ENCODE peak calls at places on chromosomes 12 and 14, in four cellular contexts. One of them, this sample, is unnamed.

GRCh38 chr14:22852940-22853767 is 16.8 kb downstream of the MMP14 start:
- DNase-seq in Peyer's patch: peak
- DNase-seq in endodermal cell: peak
- DNase-seq in astrocyte: peak
- DNase-seq in this sample: peak

GRCh38 chr12:100573499-100574261 is at the start of gene GAS2L3:
- DNase-seq in Peyer's patch: peak
- DNase-seq in endodermal cell: peak
- DNase-seq in astrocyte: peak
- DNase-seq in this sample: peak

GRCh38 chr14:68934034-68934433 is 45.1 kb downstream of the ACTN1 start:
- DNase-seq in endodermal cell: no peak
- DNase-seq in Peyer's patch: no peak
- DNase-seq in astrocyte: no peak
- DNase-seq in this sample: no peak

GRCh38 chr14:70018713-70019201 is 139.5 kb downstream of the SMOC1 start:
- DNase-seq in astrocyte: no peak
- DNase-seq in Peyer's patch: peak
- DNase-seq in endodermal cell: no peak
- DNase-seq in this sample: no peak

GRCh38 chr14:61559641-61560201 is 135.6 kb upstream of the HIF1A start:
- DNase-seq in endodermal cell: no peak
- DNase-seq in Peyer's patch: peak
- DNase-seq in astrocyte: no peak
- DNase-seq in this sample: no peak

GRCh38 chr12:4037747-4038312 is 164.6 kb upstream of the PARP11 start:
- DNase-seq in Peyer's patch: peak
- DNase-seq in astrocyte: no peak
- DNase-seq in endodermal cell: peak
- DNase-seq in this sample: peak

GRCh38 chr12:121709478-121709890 is 3.1 kb upstream of the TMEM120B start:
- DNase-seq in astrocyte: peak
- DNase-seq in endodermal cell: peak
- DNase-seq in Peyer's patch: no peak
- DNase-seq in this sample: peak

GRCh38 chr12:126608607-126609175 is 1543.5 kb downstream of the AACS start:
- DNase-seq in endodermal cell: no peak
- DNase-seq in Peyer's patch: no peak
- DNase-seq in astrocyte: no peak
- DNase-seq in this sample: no peak

GRCh38 chr14:101876539-101876938 is 87.8 kb upstream of the DYNC1H1 start:
- DNase-seq in endodermal cell: no peak
- DNase-seq in astrocyte: no peak
- DNase-seq in Peyer's patch: peak
- DNase-seq in this sample: no peak

GRCh38 chr14:54901380-54902142 is 1.1 kb downstream of the GCH1 start:
- DNase-seq in astrocyte: no peak
- DNase-seq in Peyer's patch: peak
- DNase-seq in endodermal cell: no peak
- DNase-seq in this sample: no peak

GRCh38 chr12:94649349-94650142 is 811 bp downstream of the TMCC3 start:
- DNase-seq in endodermal cell: peak
- DNase-seq in Peyer's patch: peak
- DNase-seq in astrocyte: peak
- DNase-seq in this sample: peak

GRCh38 chr12:58139894-58140293 is 198.5 kb downstream of the ATP23 start:
- DNase-seq in Peyer's patch: no peak
- DNase-seq in astrocyte: no peak
- DNase-seq in endodermal cell: peak
- DNase-seq in this sample: no peak

GRCh38 chr14:71166434-71166833 is 259.2 kb downstream of the PCNX1 start:
- DNase-seq in astrocyte: peak
- DNase-seq in endodermal cell: peak
- DNase-seq in Peyer's patch: no peak
- DNase-seq in this sample: peak

GRCh38 chr14:22850944-22851790 is 14.8 kb downstream of the MMP14 start:
- DNase-seq in astrocyte: peak
- DNase-seq in endodermal cell: no peak
- DNase-seq in Peyer's patch: peak
- DNase-seq in this sample: peak

GRCh38 chr12:6627598-6627997 is 8.2 kb downstream of the LPAR5 start:
- DNase-seq in endodermal cell: peak
- DNase-seq in astrocyte: no peak
- DNase-seq in Peyer's patch: no peak
- DNase-seq in this sample: no peak

GRCh38 chr12:52243264-52243773 is 10.3 kb downstream of the KRT7 start:
- DNase-seq in astrocyte: peak
- DNase-seq in endodermal cell: no peak
- DNase-seq in Peyer's patch: no peak
- DNase-seq in this sample: no peak

GRCh38 chr14:68948686-68949085 is 30.4 kb downstream of the ACTN1 start:
- DNase-seq in endodermal cell: no peak
- DNase-seq in astrocyte: no peak
- DNase-seq in Peyer's patch: no peak
- DNase-seq in this sample: no peak

GRCh38 chr12:113318900-113319628 is 15.8 kb downstream of the SLC8B1 start:
- DNase-seq in Peyer's patch: no peak
- DNase-seq in endodermal cell: no peak
- DNase-seq in astrocyte: no peak
- DNase-seq in this sample: no peak

GRCh38 chr14:106268013-106268727 is 741.8 kb downstream of the TMEM121 start:
- DNase-seq in Peyer's patch: peak
- DNase-seq in astrocyte: no peak
- DNase-seq in endodermal cell: no peak
- DNase-seq in this sample: no peak

GRCh38 chr12:77724367-77724957 is 106.2 kb upstream of the NAV3 start:
- DNase-seq in astrocyte: peak
- DNase-seq in Peyer's patch: no peak
- DNase-seq in endodermal cell: no peak
- DNase-seq in this sample: peak

GRCh38 chr14:74574706-74575105 is 37.3 kb downstream of the LTBP2 start:
- DNase-seq in astrocyte: no peak
- DNase-seq in endodermal cell: no peak
- DNase-seq in Peyer's patch: no peak
- DNase-seq in this sample: no peak

GRCh38 chr12:728781-729180 is 23.6 kb upstream of the WNK1 start:
- DNase-seq in astrocyte: no peak
- DNase-seq in endodermal cell: no peak
- DNase-seq in Peyer's patch: no peak
- DNase-seq in this sample: no peak

GRCh38 chr14:67429651-67430205 is 17.8 kb upstream of the PLEK2 start:
- DNase-seq in astrocyte: no peak
- DNase-seq in endodermal cell: no peak
- DNase-seq in Peyer's patch: no peak
- DNase-seq in this sample: no peak

GRCh38 chr14:46951103-46951502 is 299.5 kb upstream of the RPL10L start:
- DNase-seq in endodermal cell: no peak
- DNase-seq in astrocyte: no peak
- DNase-seq in Peyer's patch: no peak
- DNase-seq in this sample: no peak

GRCh38 chr12:1443421-1444141 is 150.8 kb downstream of the FBXL14 start:
- DNase-seq in astrocyte: peak
- DNase-seq in Peyer's patch: no peak
- DNase-seq in endodermal cell: peak
- DNase-seq in this sample: peak

GRCh38 chr12:76274699-76275098 is 73.5 kb downstream of the BBS10 start:
- DNase-seq in endodermal cell: no peak
- DNase-seq in Peyer's patch: no peak
- DNase-seq in astrocyte: peak
- DNase-seq in this sample: no peak

GRCh38 chr14:92382677-92383076 is 59.7 kb downstream of the SLC24A4 start:
- DNase-seq in astrocyte: no peak
- DNase-seq in Peyer's patch: no peak
- DNase-seq in endodermal cell: peak
- DNase-seq in this sample: no peak

GRCh38 chr12:48940181-48940580 is 14.9 kb upstream of the FKBP11 start:
- DNase-seq in Peyer's patch: no peak
- DNase-seq in endodermal cell: no peak
- DNase-seq in astrocyte: no peak
- DNase-seq in this sample: no peak

GRCh38 chr12:105882404-105882803 is 256.4 kb downstream of the NUAK1 start:
- DNase-seq in endodermal cell: no peak
- DNase-seq in astrocyte: peak
- DNase-seq in Peyer's patch: no peak
- DNase-seq in this sample: no peak

GRCh38 chr14:95180966-95181733 is 23.8 kb upstream of the DICER1 start:
- DNase-seq in Peyer's patch: no peak
- DNase-seq in astrocyte: no peak
- DNase-seq in endodermal cell: no peak
- DNase-seq in this sample: no peak

GRCh38 chr14:104157303-104157928 is 19.0 kb downstream of the KIF26A start:
- DNase-seq in astrocyte: no peak
- DNase-seq in Peyer's patch: no peak
- DNase-seq in endodermal cell: no peak
- DNase-seq in this sample: no peak
- TF ChIP-seq CTCF in astrocyte: no peak
- TF ChIP-seq CTCF in Peyer's patch: peak
- TF ChIP-seq CTCF in endodermal cell: peak
- TF ChIP-seq CTCF in this sample: peak

GRCh38 chr12:47772738-47773061 is 338 bp upstream of the SLC48A1 start:
- DNase-seq in Peyer's patch: no peak
- DNase-seq in astrocyte: no peak
- DNase-seq in endodermal cell: no peak
- DNase-seq in this sample: no peak
- H3K27ac ChIP-seq in Peyer's patch: peak
- H3K27ac ChIP-seq in astrocyte: no peak
- H3K27ac ChIP-seq in endodermal cell: no peak
- H3K27ac ChIP-seq in this sample: no peak

DNA sequence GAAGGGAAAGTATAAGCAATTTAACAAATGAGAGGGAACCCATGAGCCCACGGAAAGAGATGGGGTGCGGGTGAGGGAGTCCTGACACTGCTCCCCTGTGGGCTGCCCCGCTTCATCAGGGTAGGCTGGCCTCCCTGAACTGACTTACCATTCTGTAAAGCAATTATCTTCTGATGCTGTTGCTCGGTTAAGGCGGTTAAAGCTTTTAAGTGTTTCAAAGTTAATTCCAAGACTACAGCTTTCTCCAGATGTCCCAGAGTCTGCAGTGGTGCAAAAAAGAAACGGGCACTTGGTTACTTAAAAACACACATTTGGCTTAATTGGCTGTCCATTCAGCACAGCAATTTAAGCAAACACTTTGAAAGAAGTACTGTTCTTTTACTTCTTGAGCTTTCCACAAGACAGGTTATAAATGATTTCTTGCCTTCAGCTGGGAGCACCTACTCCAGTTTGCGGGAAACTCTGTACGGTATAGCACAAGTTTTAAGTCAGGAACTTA is 1.3 kb downstream of the BHLHE41 start:
- DNase-seq in astrocyte: no peak
- DNase-seq in endodermal cell: no peak
- DNase-seq in Peyer's patch: no peak
- DNase-seq in this sample: no peak
- H3K4me3 ChIP-seq in astrocyte: peak
- H3K4me3 ChIP-seq in endodermal cell: peak
- H3K4me3 ChIP-seq in Peyer's patch: peak
- H3K4me3 ChIP-seq in this sample: peak

DNA sequence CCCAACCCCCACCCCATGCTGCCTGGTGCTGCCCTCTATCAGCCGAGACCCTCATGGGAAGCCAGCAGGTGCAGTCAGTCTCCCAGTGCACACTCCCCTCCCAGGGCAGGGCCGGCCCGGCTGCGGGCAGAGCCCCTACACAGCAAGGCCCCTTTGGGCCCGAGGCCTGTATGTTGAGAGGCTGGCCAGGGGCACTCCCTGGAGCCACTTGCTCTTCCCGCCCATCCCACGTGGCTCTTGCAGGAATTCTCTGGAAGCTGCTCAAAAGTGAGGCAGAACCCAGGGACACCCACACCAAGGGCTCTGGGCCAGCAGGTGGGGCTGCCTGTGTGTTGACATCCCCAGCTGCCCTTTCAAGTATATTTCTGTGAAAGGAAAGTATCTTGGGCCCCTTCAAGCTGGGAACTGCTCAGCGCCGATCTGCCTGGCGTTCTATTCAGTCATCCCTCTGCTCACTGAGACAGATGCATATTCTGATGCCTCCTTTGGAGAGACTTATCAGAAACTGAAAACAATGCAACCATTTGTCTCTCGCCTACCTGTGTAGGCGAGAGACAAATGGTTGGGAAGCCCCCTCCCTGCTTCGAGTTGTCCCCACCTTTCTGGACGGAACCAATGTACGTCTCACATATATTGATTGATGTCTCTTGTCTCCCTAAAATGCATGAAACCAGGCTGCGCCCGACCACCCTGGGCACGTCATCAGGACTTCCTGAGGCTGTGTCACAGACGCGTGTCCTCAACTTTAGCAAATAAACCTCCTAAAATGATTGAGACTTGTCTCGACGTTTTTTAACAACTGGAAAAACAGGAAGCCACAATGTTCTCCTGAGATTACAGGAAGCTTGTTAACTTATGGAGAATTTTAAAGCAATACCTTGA is 6.0 kb downstream of the GPR132 start:
- DNase-seq in Peyer's patch: peak
- DNase-seq in endodermal cell: peak
- DNase-seq in astrocyte: no peak
- DNase-seq in this sample: no peak
- TF ChIP-seq CTCF in Peyer's patch: no peak
- TF ChIP-seq CTCF in endodermal cell: peak
- TF ChIP-seq CTCF in astrocyte: no peak
- TF ChIP-seq CTCF in this sample: no peak

DNA sequence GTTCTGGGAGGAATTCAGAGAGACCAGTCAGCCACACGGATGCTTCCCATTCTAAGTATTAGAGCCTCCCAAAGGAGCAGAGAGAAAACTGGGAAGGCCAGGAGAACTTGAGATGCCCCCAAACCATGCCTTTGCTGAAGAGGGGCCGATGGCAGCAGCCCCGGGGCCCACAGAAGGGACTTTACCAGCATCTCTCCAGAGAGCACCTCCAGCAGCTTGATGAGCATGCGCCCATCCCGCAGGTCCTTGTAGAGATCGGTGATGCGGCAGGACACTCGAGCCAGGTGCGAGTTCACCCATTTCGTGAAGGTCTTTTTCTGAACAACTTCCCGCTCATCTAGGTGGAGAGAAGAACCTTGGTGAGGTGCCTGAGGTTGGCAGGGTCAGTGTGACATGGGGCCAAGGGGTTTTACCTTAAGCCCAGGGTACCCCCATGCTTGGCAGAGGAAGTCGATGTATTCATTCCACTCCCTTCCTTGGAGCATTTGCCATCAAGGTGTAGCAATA is 74.9 kb downstream of the SPTB start:
- DNase-seq in endodermal cell: no peak
- DNase-seq in Peyer's patch: no peak
- DNase-seq in astrocyte: no peak
- DNase-seq in this sample: no peak
- H3K27ac ChIP-seq in endodermal cell: no peak
- H3K27ac ChIP-seq in Peyer's patch: no peak
- H3K27ac ChIP-seq in astrocyte: no peak
- H3K27ac ChIP-seq in this sample: no peak

GRCh38 chr14:103551338-103551762 is 11.1 kb downstream of the BAG5 start:
- DNase-seq in astrocyte: no peak
- DNase-seq in Peyer's patch: peak
- DNase-seq in endodermal cell: no peak
- DNase-seq in this sample: no peak
- H3K4me3 ChIP-seq in astrocyte: no peak
- H3K4me3 ChIP-seq in Peyer's patch: no peak
- H3K4me3 ChIP-seq in endodermal cell: no peak
- H3K4me3 ChIP-seq in this sample: no peak

GRCh38 chr12:98422809-98423208 is 92.6 kb upstream of the TMPO start:
- DNase-seq in Peyer's patch: peak
- DNase-seq in endodermal cell: peak
- DNase-seq in astrocyte: no peak
- DNase-seq in this sample: no peak
- TF ChIP-seq CTCF in Peyer's patch: peak
- TF ChIP-seq CTCF in endodermal cell: peak
- TF ChIP-seq CTCF in astrocyte: no peak
- TF ChIP-seq CTCF in this sample: peak

GRCh38 chr14:90344920-90345557 is 13.3 kb upstream of the NRDE2 start:
- DNase-seq in endodermal cell: no peak
- DNase-seq in astrocyte: no peak
- DNase-seq in Peyer's patch: no peak
- DNase-seq in this sample: no peak
- H3K27ac ChIP-seq in endodermal cell: no peak
- H3K27ac ChIP-seq in astrocyte: no peak
- H3K27ac ChIP-seq in Peyer's patch: no peak
- H3K27ac ChIP-seq in this sample: no peak